ENCODE peak calls at places on chromosomes 7 and 10, in six cellular contexts. J is GM12878, Y is NCI-H1092 treated with DMSO at 0.1 percent for 48 hours, S is dorsolateral prefrontal cortex, X is H7, G is T-helper 1 cell. B is an unnamed sample.

GRCh38 chr7:81672872-81673271 is 97.0 kb downstream of the HGF start:
- DNase-seq in X (peak), G (no peak), S (no peak), J (no peak), Y (no peak), B (no peak)

GRCh38 chr10:36017141-36017540 is 375.0 kb upstream of the FZD8 start:
- DNase-seq in G (no peak), J (no peak), S (no peak), X (no peak), Y (no peak), B (no peak)

GRCh38 chr7:3200504-3200903 is 100.5 kb upstream of the SDK1 start:
- DNase-seq in G (no peak), X (peak), S (no peak), Y (peak), J (no peak), B (no peak)

GRCh38 chr10:101807158-101807557 is 11.1 kb downstream of the OGA start:
- DNase-seq in X (no peak), J (no peak), G (no peak), Y (no peak), S (peak), B (no peak)

GRCh38 chr7:152579070-152579469 is 96.9 kb downstream of the XRCC2 start:
- DNase-seq in G (no peak), Y (no peak), X (no peak), J (no peak), S (no peak), B (no peak)

GRCh38 chr10:81031774-81032173 is 494.1 kb downstream of the SH2D4B start:
- DNase-seq in G (no peak), Y (no peak), X (no peak), J (peak), S (no peak), B (no peak)

GRCh38 chr10:11724938-11725776 is 17.0 kb upstream of the ECHDC3 start:
- DNase-seq in Y (peak), G (no peak), S (no peak), J (peak), X (peak), B (peak)

GRCh38 chr10:16907720-16908119 is 90.5 kb upstream of the RSU1 start:
- DNase-seq in G (no peak), J (no peak), Y (no peak), X (no peak), S (no peak), B (no peak)

GRCh38 chr7:102991540-102992214 is 78.9 kb downstream of the LRRC17 start:
- DNase-seq in J (no peak), Y (no peak), X (no peak), G (no peak), S (peak), B (peak)

GRCh38 chr10:86681047-86681446 is 12.7 kb downstream of the LDB3 start:
- DNase-seq in S (no peak), J (no peak), G (no peak), Y (peak), X (no peak), B (no peak)

GRCh38 chr7:28442540-28443420 is 30.5 kb downstream of the CREB5 start:
- DNase-seq in S (no peak), Y (no peak), J (no peak), X (no peak), G (no peak), B (no peak)

GRCh38 chr10:5814110-5815107 is 1.2 kb upstream of the GDI2 start:
- DNase-seq in Y (no peak), J (no peak), S (no peak), G (no peak), X (no peak), B (no peak)

GRCh38 chr7:32071466-32072091 is 1.4 kb upstream of the PDE1C start:
- DNase-seq in Y (no peak), S (no peak), X (peak), J (no peak), G (no peak), B (no peak)

GRCh38 chr10:63518690-63519288 is 2.4 kb upstream of the REEP3 start:
- DNase-seq in Y (no peak), G (no peak), J (no peak), S (no peak), X (no peak), B (no peak)

GRCh38 chr7:936131-937054 is 18.1 kb downstream of the ADAP1 start:
- DNase-seq in G (no peak), Y (no peak), S (no peak), X (no peak), J (peak), B (no peak)

GRCh38 chr10:116974442-116975005 is 30.5 kb downstream of the SHTN1 start:
- DNase-seq in Y (no peak), J (no peak), S (no peak), X (no peak), G (no peak), B (peak)

GRCh38 chr7:131562941-131563340 is 6.5 kb upstream of the PODXL start:
- DNase-seq in Y (no peak), G (no peak), J (no peak), X (no peak), S (no peak), B (no peak)

GRCh38 chr7:139522830-139523198 is 671 bp upstream of the CLEC2L start:
- DNase-seq in G (no peak), Y (no peak), J (no peak), X (peak), S (no peak), B (no peak)

GRCh38 chr7:108345710-108346336 is 110.4 kb downstream of the NRCAM start:
- DNase-seq in Y (peak), G (no peak), J (no peak), X (peak), S (no peak), B (no peak)

GRCh38 chr7:74306737-74307469 is 17.7 kb downstream of the CLIP2 start:
- DNase-seq in S (peak), G (no peak), J (no peak), X (peak), Y (no peak), B (peak)

B was measured in pulmonary artery endothelial cell.